ENCODE peak calls at places on chromosomes 3 and 15, in nine cellular contexts. N is Panc1, H is prostate gland, I is psoas muscle, Y is left ventricle myocardium inferior, V is fibroblast of lung, X is transverse colon, P is GM23248, T is SJSA1. A is an unnamed sample. For H3K4me1, the result is how much of the 10 kb centered on the place peaks cover.

GRCh38 chr15:75302318-75302717 is 19.7 kb downstream of the GOLGA6D start:
- DNase-seq in N (no peak), H (no peak), I (no peak), Y (no peak), V (no peak), X (no peak), P (no peak), T (no peak), A (no peak)

GRCh38 chr3:174062923-174063322 is 665.4 kb downstream of the NLGN1 start:
- DNase-seq in N (no peak), H (no peak), I (no peak), Y (no peak), V (peak), X (no peak), P (peak), T (no peak), A (no peak)

GRCh38 chr15:91253605-91254004 is 153.5 kb downstream of the SV2B start:
- DNase-seq in N (no peak), H (no peak), I (no peak), Y (no peak), V (no peak), X (no peak), P (no peak), T (no peak), A (no peak)

GRCh38 chr3:141575879-141576743 is 89.3 kb downstream of the RASA2 start:
- DNase-seq in N (no peak), H (no peak), I (no peak), Y (no peak), V (peak), X (no peak), P (peak), T (peak), A (no peak)

GRCh38 chr15:84586641-84587160 is 14.1 kb upstream of the ZSCAN2 start:
- DNase-seq in N (no peak), H (no peak), I (no peak), Y (no peak), V (peak), X (no peak), P (no peak), T (no peak), A (peak)

GRCh38 chr15:78205856-78206255 is 28.5 kb downstream of the ACSBG1 start:
- DNase-seq in N (no peak), H (peak), I (no peak), Y (no peak), V (no peak), X (no peak), P (no peak), T (no peak), A (no peak)

GRCh38 chr15:20106026-20106425 is 435.6 kb downstream of the GOLGA6L6 start:
- DNase-seq in N (no peak), H (no peak), I (no peak), Y (peak), V (no peak), X (peak), P (no peak), T (no peak), A (peak)

GRCh38 chr3:45992820-45993219 is 2.8 kb downstream of the FYCO1 start:
- DNase-seq in N (no peak), H (no peak), I (no peak), Y (no peak), V (no peak), X (no peak), P (peak), T (peak), A (no peak)

GRCh38 chr3:71568217-71568616 is 15.3 kb downstream of the FOXP1 start:
- DNase-seq in N (no peak), H (no peak), I (no peak), Y (no peak), V (no peak), X (no peak), P (no peak), T (no peak), A (no peak)

GRCh38 chr15:91857772-91858171 is 4.3 kb downstream of the SLCO3A1 start:
- DNase-seq in N (no peak), H (no peak), I (no peak), Y (no peak), V (no peak), X (no peak), P (no peak), T (no peak), A (no peak)

GRCh38 chr3:35393916-35394315 is 245.4 kb upstream of the ARPP21 start:
- DNase-seq in N (no peak), H (no peak), I (no peak), Y (no peak), V (no peak), X (no peak), P (no peak), T (no peak), A (no peak)

GRCh38 chr3:4979401-4980228 is at the start of gene BHLHE40:
- DNase-seq in N (no peak), H (no peak), I (no peak), Y (peak), V (peak), X (peak), P (no peak), T (peak), A (no peak)

GRCh38 chr3:189355481-189356201 is 183.9 kb downstream of the TPRG1 start:
- DNase-seq in N (no peak), H (peak), I (no peak), Y (no peak), V (peak), X (peak), P (peak), T (peak), A (no peak)

GRCh38 chr3:184733971-184734608 is 22.2 kb upstream of the MAGEF1 start:
- DNase-seq in N (no peak), H (no peak), I (no peak), Y (no peak), V (no peak), X (no peak), P (no peak), T (no peak), A (peak)

GRCh38 chr15:38688761-38689160 is 124.1 kb upstream of the RASGRP1 start:
- DNase-seq in N (no peak), H (no peak), I (no peak), Y (no peak), V (no peak), X (no peak), P (no peak), T (no peak), A (no peak)

GRCh38 chr3:189262746-189263145 is 91.0 kb downstream of the TPRG1 start:
- DNase-seq in N (no peak), H (no peak), I (peak), Y (no peak), V (no peak), X (no peak), P (no peak), T (no peak), A (no peak)

GRCh38 chr3:195064300-195064931 is 206.5 kb downstream of the XXYLT1 start:
- DNase-seq in N (no peak), H (no peak), I (no peak), Y (no peak), V (peak), X (no peak), P (no peak), T (no peak), A (no peak)

GRCh38 chr15:45631831-45632230 is 3.0 kb upstream of the SQOR start:
- DNase-seq in N (no peak), H (no peak), I (no peak), Y (no peak), V (no peak), X (no peak), P (peak), T (no peak), A (no peak)

GRCh38 chr15:89383635-89384604 is 49.3 kb upstream of the POLG start:
- DNase-seq in N (no peak), H (peak), I (no peak), Y (peak), V (peak), X (peak), P (peak), T (no peak), A (no peak)

GRCh38 chr3:32685604-32686185 is 707 bp downstream of the CNOT10 start:
- DNase-seq in N (no peak), H (no peak), I (no peak), Y (no peak), V (peak), X (no peak), P (peak), T (peak), A (no peak)

GRCh38 chr15:57923311-57923710 is 142.2 kb downstream of the ALDH1A2 start:
- DNase-seq in N (no peak), H (no peak), I (no peak), Y (no peak), V (peak), X (peak), P (peak), T (no peak), A (no peak)

GRCh38 chr3:49470714-49471420 is 800 bp downstream of the DAG1 start:
- DNase-seq in N (no peak), H (no peak), I (no peak), Y (no peak), V (peak), X (no peak), P (peak), T (no peak), A (no peak)

GRCh38 chr3:48656061-48656840 is 6.4 kb downstream of the CELSR3 start:
- DNase-seq in N (no peak), H (peak), I (peak), Y (peak), V (peak), X (peak), P (peak), T (peak), A (peak)

GRCh38 chr3:141998674-141999290 is 122.3 kb downstream of the ATP1B3 start:
- DNase-seq in N (no peak), H (no peak), I (no peak), Y (no peak), V (peak), X (no peak), P (peak), T (peak), A (no peak)

GRCh38 chr3:94293793-94294195 is 230.9 kb downstream of the NSUN3 start:
- DNase-seq in N (no peak), H (peak), I (no peak), Y (no peak), V (no peak), X (no peak), P (no peak), T (peak), A (no peak)

GRCh38 chr3:66822059-66823009 is 175.8 kb upstream of the KBTBD8 start:
- DNase-seq in N (no peak), H (peak), I (peak), Y (peak), V (peak), X (peak), P (peak), T (peak), A (peak)

GRCh38 chr15:85527907-85528306 is 147.5 kb downstream of the AKAP13 start:
- DNase-seq in N (no peak), H (no peak), I (no peak), Y (no peak), V (peak), X (no peak), P (peak), T (peak), A (no peak)

GRCh38 chr3:149145926-149146325 is 16.5 kb downstream of the HPS3 start:
- DNase-seq in N (no peak), H (no peak), I (no peak), Y (no peak), V (no peak), X (no peak), P (no peak), T (no peak), A (no peak)

GRCh38 chr3:58111513-58112184 is 99.1 kb downstream of the DNASE1L3 start:
- DNase-seq in N (no peak), H (peak), I (no peak), Y (no peak), V (no peak), X (peak), P (no peak), T (no peak), A (no peak)

DNA sequence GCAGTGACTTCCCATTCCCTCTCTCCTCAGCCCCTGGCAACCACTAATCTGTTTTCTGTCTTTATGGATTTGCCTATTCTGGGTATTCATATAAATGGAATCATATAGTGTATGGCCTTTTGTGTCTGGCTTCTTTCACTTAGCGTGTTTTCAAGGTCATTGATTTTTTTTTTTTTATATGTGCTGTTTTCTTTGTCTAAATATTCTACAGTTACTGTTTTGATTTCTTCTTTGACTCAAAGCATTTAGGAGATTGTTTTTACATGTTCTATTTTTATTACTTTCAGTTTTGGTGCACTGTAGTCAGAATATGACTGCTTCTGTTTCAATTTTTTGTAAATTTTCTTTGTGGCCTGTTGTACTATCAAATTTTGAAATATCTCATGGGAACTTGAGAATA is 71.9 kb upstream of the RNU6-1 start:
- DNase-seq in N (no peak), H (no peak), I (no peak), Y (no peak), V (no peak), X (no peak), P (no peak), T (no peak), A (no peak)
- H3K4me1 ChIP-seq in N (under half), H (under half), I (under half), Y (under half), V (under half), X (under half), P (under half), T (under half), A (under half)

GRCh38 chr15:50107591-50108408 is 11.2 kb downstream of the ATP8B4 start:
- DNase-seq in N (no peak), H (no peak), I (no peak), Y (no peak), V (no peak), X (no peak), P (no peak), T (no peak), A (no peak)
- H3K4me1 ChIP-seq in N (under half), H (under half), I (under half), Y (under half), V (under half), X (under half), P (under half), T (under half), A (under half)

DNA sequence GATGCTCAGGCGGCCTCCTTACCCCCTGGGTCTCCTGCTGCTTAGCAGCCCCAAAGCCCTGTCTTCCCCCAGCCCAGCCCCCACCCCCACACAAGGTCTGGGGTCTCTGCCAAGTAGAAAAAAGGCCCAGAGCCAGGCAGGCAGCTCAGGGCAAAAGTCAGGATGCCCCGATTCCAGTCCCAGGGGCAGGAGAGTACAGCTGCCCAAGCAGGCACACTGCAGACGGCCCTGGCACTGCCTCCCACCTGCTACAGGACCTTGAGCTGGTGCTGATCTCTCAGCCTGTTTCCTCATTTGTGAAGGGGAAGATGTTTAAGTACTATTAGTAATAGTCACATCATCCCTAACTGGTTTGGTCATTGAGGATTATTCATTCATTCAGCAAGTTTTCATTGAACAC is 12.6 kb downstream of the TMEM43 start:
- DNase-seq in N (no peak), H (no peak), I (no peak), Y (no peak), V (no peak), X (no peak), P (peak), T (no peak), A (no peak)
- H3K4me1 ChIP-seq in N (under half), H (under half), I (under half), Y (under half), V (under half), X (under half), P (under half), T (under half), A (under half)

GRCh38 chr15:68789041-68789920 is 31.4 kb downstream of the ANP32A start:
- DNase-seq in N (no peak), H (no peak), I (no peak), Y (no peak), V (no peak), X (no peak), P (no peak), T (no peak), A (no peak)
- H3K4me1 ChIP-seq in N (under half), H (half or more), I (half or more), Y (half or more), V (under half), X (half or more), P (under half), T (under half), A (under half)

DNA sequence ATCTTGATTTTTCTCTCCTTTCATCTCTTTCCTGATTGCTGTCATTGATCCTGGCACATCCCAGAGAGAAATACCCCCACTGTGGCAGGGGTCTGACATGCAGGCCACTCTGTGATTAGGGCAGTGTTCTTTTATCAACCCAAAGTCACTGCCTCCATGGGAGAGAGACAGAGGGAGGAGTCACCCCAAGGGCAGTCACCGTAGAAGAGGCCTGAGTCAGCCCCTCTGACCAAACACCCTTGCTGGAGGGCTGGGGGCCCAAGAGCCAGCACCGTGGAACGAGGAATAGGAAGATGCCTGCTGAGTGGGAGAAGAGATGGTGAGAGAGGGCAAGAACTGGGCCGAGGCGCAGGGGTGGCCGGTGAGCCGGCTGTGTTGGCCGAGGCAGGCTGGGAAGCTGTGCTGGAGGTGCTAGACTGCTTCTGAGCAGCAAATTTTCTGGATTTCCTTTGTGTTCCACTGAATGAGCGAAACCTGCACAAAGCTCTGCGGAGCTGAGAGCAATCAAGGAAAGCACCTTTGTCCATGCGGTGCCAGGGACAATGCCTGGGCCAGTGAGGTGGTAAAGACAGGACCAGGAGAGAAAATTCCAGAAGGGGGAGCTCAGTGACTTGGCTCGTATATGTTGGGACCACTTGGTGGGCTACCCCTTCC is 103.8 kb downstream of the ADCY5 start:
- DNase-seq in N (no peak), H (no peak), I (no peak), Y (peak), V (no peak), X (no peak), P (no peak), T (no peak), A (no peak)
- H3K4me1 ChIP-seq in N (under half), H (under half), I (under half), Y (half or more), V (under half), X (under half), P (under half), T (under half), A (under half)

A was measured in ascending aorta.